ENCODE peak calls at places on chromosome 15, in six cellular contexts. One of them, this sample, is unnamed.

GRCh38 chr15:74497584-74497983 is 36.6 kb upstream of the UBL7 start:
- DNase-seq in DND-41: no peak
- DNase-seq in bronchial epithelial cell: peak
- DNase-seq in cardiac muscle cell: no peak
- DNase-seq in A549: no peak
- DNase-seq in transverse colon: peak
- DNase-seq in this sample: no peak

GRCh38 chr15:80777836-80778620 is 1.1 kb upstream of the CEMIP start:
- DNase-seq in DND-41: no peak
- DNase-seq in bronchial epithelial cell: peak
- DNase-seq in cardiac muscle cell: no peak
- DNase-seq in A549: no peak
- DNase-seq in transverse colon: no peak
- DNase-seq in this sample: no peak

GRCh38 chr15:39582286-39582976 is 1.6 kb downstream of the THBS1 start:
- DNase-seq in DND-41: no peak
- DNase-seq in bronchial epithelial cell: no peak
- DNase-seq in cardiac muscle cell: peak
- DNase-seq in A549: no peak
- DNase-seq in transverse colon: peak
- DNase-seq in this sample: no peak

GRCh38 chr15:86762874-86763273 is 683.2 kb downstream of the AGBL1 start:
- DNase-seq in DND-41: no peak
- DNase-seq in bronchial epithelial cell: no peak
- DNase-seq in cardiac muscle cell: no peak
- DNase-seq in A549: no peak
- DNase-seq in transverse colon: no peak
- DNase-seq in this sample: no peak

GRCh38 chr15:50544368-50544767 is 2.1 kb downstream of the USP50 start:
- DNase-seq in DND-41: no peak
- DNase-seq in bronchial epithelial cell: no peak
- DNase-seq in cardiac muscle cell: no peak
- DNase-seq in A549: no peak
- DNase-seq in transverse colon: no peak
- DNase-seq in this sample: no peak

GRCh38 chr15:80070840-80071239 is 11.4 kb downstream of the ZFAND6 start:
- DNase-seq in DND-41: no peak
- DNase-seq in bronchial epithelial cell: no peak
- DNase-seq in cardiac muscle cell: peak
- DNase-seq in A549: no peak
- DNase-seq in transverse colon: no peak
- DNase-seq in this sample: no peak

GRCh38 chr15:48170981-48171380 is 7.1 kb downstream of the MYEF2 start:
- DNase-seq in DND-41: no peak
- DNase-seq in bronchial epithelial cell: no peak
- DNase-seq in cardiac muscle cell: no peak
- DNase-seq in A549: no peak
- DNase-seq in transverse colon: no peak
- DNase-seq in this sample: no peak

GRCh38 chr15:52294881-52295420 is 653 bp downstream of the MYO5C start:
- DNase-seq in DND-41: no peak
- DNase-seq in bronchial epithelial cell: no peak
- DNase-seq in cardiac muscle cell: no peak
- DNase-seq in A549: peak
- DNase-seq in transverse colon: no peak
- DNase-seq in this sample: no peak

GRCh38 chr15:44736261-44736765 is at the start of gene TRIM69:
- DNase-seq in DND-41: no peak
- DNase-seq in bronchial epithelial cell: no peak
- DNase-seq in cardiac muscle cell: no peak
- DNase-seq in A549: no peak
- DNase-seq in transverse colon: no peak
- DNase-seq in this sample: no peak

GRCh38 chr15:29312387-29312786 is 42.8 kb upstream of the NSMCE3 start:
- DNase-seq in DND-41: no peak
- DNase-seq in bronchial epithelial cell: peak
- DNase-seq in cardiac muscle cell: peak
- DNase-seq in A549: no peak
- DNase-seq in transverse colon: no peak
- DNase-seq in this sample: no peak

GRCh38 chr15:84715442-84716035 is 400 bp downstream of the SEC11A start:
- DNase-seq in DND-41: peak
- DNase-seq in bronchial epithelial cell: peak
- DNase-seq in cardiac muscle cell: peak
- DNase-seq in A549: peak
- DNase-seq in transverse colon: peak
- DNase-seq in this sample: no peak

GRCh38 chr15:85766007-85766831 is 28.5 kb downstream of the KLHL25 start:
- DNase-seq in DND-41: no peak
- DNase-seq in bronchial epithelial cell: no peak
- DNase-seq in cardiac muscle cell: no peak
- DNase-seq in A549: no peak
- DNase-seq in transverse colon: no peak
- DNase-seq in this sample: no peak

GRCh38 chr15:51846463-51847230 is 17.2 kb downstream of the TMOD3 start:
- DNase-seq in DND-41: peak
- DNase-seq in bronchial epithelial cell: peak
- DNase-seq in cardiac muscle cell: peak
- DNase-seq in A549: no peak
- DNase-seq in transverse colon: no peak
- DNase-seq in this sample: no peak

GRCh38 chr15:62920569-62921502 is 121.7 kb upstream of the TPM1 start:
- DNase-seq in DND-41: no peak
- DNase-seq in bronchial epithelial cell: peak
- DNase-seq in cardiac muscle cell: peak
- DNase-seq in A549: no peak
- DNase-seq in transverse colon: no peak
- DNase-seq in this sample: no peak

GRCh38 chr15:88022711-88023110 is 233.8 kb downstream of the NTRK3 start:
- DNase-seq in DND-41: no peak
- DNase-seq in bronchial epithelial cell: no peak
- DNase-seq in cardiac muscle cell: no peak
- DNase-seq in A549: no peak
- DNase-seq in transverse colon: no peak
- DNase-seq in this sample: no peak

GRCh38 chr15:80609512-80609946 is 85.6 kb upstream of the ABHD17C start:
- DNase-seq in DND-41: no peak
- DNase-seq in bronchial epithelial cell: peak
- DNase-seq in cardiac muscle cell: peak
- DNase-seq in A549: no peak
- DNase-seq in transverse colon: no peak
- DNase-seq in this sample: no peak

GRCh38 chr15:31248951-31249350 is 77.7 kb upstream of the KLF13 start:
- DNase-seq in DND-41: no peak
- DNase-seq in bronchial epithelial cell: no peak
- DNase-seq in cardiac muscle cell: no peak
- DNase-seq in A549: no peak
- DNase-seq in transverse colon: no peak
- DNase-seq in this sample: no peak

GRCh38 chr15:43939070-43939469 is 112.3 kb downstream of the WDR76 start:
- DNase-seq in DND-41: no peak
- DNase-seq in bronchial epithelial cell: peak
- DNase-seq in cardiac muscle cell: peak
- DNase-seq in A549: peak
- DNase-seq in transverse colon: peak
- DNase-seq in this sample: no peak

GRCh38 chr15:69025320-69025719 is 10.8 kb downstream of the NOX5 start:
- DNase-seq in DND-41: no peak
- DNase-seq in bronchial epithelial cell: peak
- DNase-seq in cardiac muscle cell: no peak
- DNase-seq in A549: no peak
- DNase-seq in transverse colon: no peak
- DNase-seq in this sample: no peak

GRCh38 chr15:56176996-56177395 is 66.7 kb downstream of the RFX7 start:
- DNase-seq in DND-41: no peak
- DNase-seq in bronchial epithelial cell: peak
- DNase-seq in cardiac muscle cell: no peak
- DNase-seq in A549: peak
- DNase-seq in transverse colon: no peak
- DNase-seq in this sample: no peak

GRCh38 chr15:40477703-40478269 is 7.0 kb downstream of the CHST14 start:
- DNase-seq in DND-41: no peak
- DNase-seq in bronchial epithelial cell: peak
- DNase-seq in cardiac muscle cell: no peak
- DNase-seq in A549: no peak
- DNase-seq in transverse colon: no peak
- DNase-seq in this sample: no peak

GRCh38 chr15:94582368-94582767 is 351.0 kb downstream of the MCTP2 start:
- DNase-seq in DND-41: peak
- DNase-seq in bronchial epithelial cell: peak
- DNase-seq in cardiac muscle cell: peak
- DNase-seq in A549: no peak
- DNase-seq in transverse colon: no peak
- DNase-seq in this sample: no peak

GRCh38 chr15:57100136-57100539 is 181.7 kb downstream of the TCF12 start:
- DNase-seq in DND-41: no peak
- DNase-seq in bronchial epithelial cell: no peak
- DNase-seq in cardiac muscle cell: no peak
- DNase-seq in A549: no peak
- DNase-seq in transverse colon: no peak
- DNase-seq in this sample: no peak

GRCh38 chr15:99568548-99569352 is 3.0 kb downstream of the MEF2A start:
- DNase-seq in DND-41: no peak
- DNase-seq in bronchial epithelial cell: no peak
- DNase-seq in cardiac muscle cell: no peak
- DNase-seq in A549: no peak
- DNase-seq in transverse colon: no peak
- DNase-seq in this sample: no peak

GRCh38 chr15:37876900-37877299 is 57.5 kb upstream of the TMCO5A start:
- DNase-seq in DND-41: no peak
- DNase-seq in bronchial epithelial cell: no peak
- DNase-seq in cardiac muscle cell: no peak
- DNase-seq in A549: no peak
- DNase-seq in transverse colon: no peak
- DNase-seq in this sample: no peak

GRCh38 chr15:93070136-93070535 is 18.9 kb downstream of the RGMA start:
- DNase-seq in DND-41: no peak
- DNase-seq in bronchial epithelial cell: no peak
- DNase-seq in cardiac muscle cell: no peak
- DNase-seq in A549: no peak
- DNase-seq in transverse colon: no peak
- DNase-seq in this sample: no peak

GRCh38 chr15:70863450-70864218 is 9.7 kb upstream of the LARP6 start:
- DNase-seq in DND-41: no peak
- DNase-seq in bronchial epithelial cell: peak
- DNase-seq in cardiac muscle cell: peak
- DNase-seq in A549: peak
- DNase-seq in transverse colon: no peak
- DNase-seq in this sample: no peak

DNA sequence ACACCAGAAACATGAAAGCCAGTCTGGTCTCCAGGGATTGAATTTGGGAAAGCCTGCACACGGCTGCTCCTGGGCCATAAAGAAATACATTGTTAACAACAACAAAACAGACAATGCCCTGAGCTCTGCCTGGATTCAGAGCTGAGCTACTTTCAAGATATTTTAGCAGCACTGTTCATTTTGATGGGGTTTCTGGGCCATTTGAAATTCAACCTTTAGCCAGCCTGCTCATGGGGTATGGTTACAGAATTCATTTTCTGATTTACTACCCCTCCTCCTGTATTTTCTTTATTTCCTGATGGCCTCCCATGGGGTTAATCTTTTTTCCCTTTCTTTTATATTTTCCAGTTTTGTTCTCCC is 19.4 kb downstream of the NR2F2 start:
- DNase-seq in DND-41: no peak
- DNase-seq in bronchial epithelial cell: no peak
- DNase-seq in cardiac muscle cell: no peak
- DNase-seq in A549: no peak
- DNase-seq in transverse colon: no peak
- DNase-seq in this sample: no peak
- H3K4me3 ChIP-seq in DND-41: no peak
- H3K4me3 ChIP-seq in bronchial epithelial cell: no peak
- H3K4me3 ChIP-seq in cardiac muscle cell: no peak
- H3K4me3 ChIP-seq in A549: no peak
- H3K4me3 ChIP-seq in transverse colon: no peak
- H3K4me3 ChIP-seq in this sample: no peak

GRCh38 chr15:60679256-60679655 is 200.3 kb upstream of the ICE2 start:
- DNase-seq in DND-41: no peak
- DNase-seq in bronchial epithelial cell: no peak
- DNase-seq in cardiac muscle cell: no peak
- DNase-seq in A549: no peak
- DNase-seq in transverse colon: no peak
- DNase-seq in this sample: no peak
- H3K4me3 ChIP-seq in DND-41: no peak
- H3K4me3 ChIP-seq in bronchial epithelial cell: no peak
- H3K4me3 ChIP-seq in cardiac muscle cell: no peak
- H3K4me3 ChIP-seq in A549: no peak
- H3K4me3 ChIP-seq in transverse colon: no peak
- H3K4me3 ChIP-seq in this sample: no peak

GRCh38 chr15:66503780-66504562 is 684 bp downstream of the RPL4 start:
- DNase-seq in DND-41: no peak
- DNase-seq in bronchial epithelial cell: no peak
- DNase-seq in cardiac muscle cell: no peak
- DNase-seq in A549: no peak
- DNase-seq in transverse colon: no peak
- DNase-seq in this sample: no peak

GRCh38 chr15:66504563-66505429 is at the start of the genes RPL4 and ZWILCH:
- DNase-seq in DND-41: peak
- DNase-seq in bronchial epithelial cell: peak
- DNase-seq in cardiac muscle cell: peak
- DNase-seq in A549: peak
- DNase-seq in transverse colon: peak
- DNase-seq in this sample: peak

GRCh38 chr15:66505430-66505811 is 295 bp downstream of the ZWILCH start:
- DNase-seq in DND-41: no peak
- DNase-seq in bronchial epithelial cell: peak
- DNase-seq in cardiac muscle cell: no peak
- DNase-seq in A549: peak
- DNase-seq in transverse colon: no peak
- DNase-seq in this sample: no peak

GRCh38 chr15:66508293-66508883 is 3.3 kb downstream of the ZWILCH start:
- DNase-seq in DND-41: no peak
- DNase-seq in bronchial epithelial cell: no peak
- DNase-seq in cardiac muscle cell: no peak
- DNase-seq in A549: no peak
- DNase-seq in transverse colon: no peak
- DNase-seq in this sample: no peak

DNA sequence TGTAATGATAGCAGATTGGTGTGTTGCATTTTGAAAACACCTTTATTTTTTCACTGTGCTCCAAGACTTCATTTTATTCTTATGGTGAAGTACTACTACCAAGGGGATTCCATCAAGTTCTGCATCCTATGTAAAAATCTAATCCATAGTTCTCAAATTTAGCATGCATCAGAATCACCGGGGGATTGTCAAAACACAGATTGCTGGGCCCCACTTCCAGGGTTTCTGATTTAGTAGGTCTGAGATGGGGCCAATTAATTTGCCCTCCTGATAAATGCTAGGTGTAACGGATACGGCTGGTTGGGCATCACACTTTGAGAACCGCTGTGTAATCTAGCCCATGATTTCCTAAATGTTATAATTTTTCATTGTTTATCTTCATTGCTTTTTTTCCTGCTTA is 692 bp downstream of the ZWILCH start:
- DNase-seq in DND-41: no peak
- DNase-seq in bronchial epithelial cell: no peak
- DNase-seq in cardiac muscle cell: no peak
- DNase-seq in A549: no peak
- DNase-seq in transverse colon: no peak
- DNase-seq in this sample: no peak
- H3K4me3 ChIP-seq in DND-41: peak
- H3K4me3 ChIP-seq in bronchial epithelial cell: peak
- H3K4me3 ChIP-seq in cardiac muscle cell: peak
- H3K4me3 ChIP-seq in A549: peak
- H3K4me3 ChIP-seq in transverse colon: peak
- H3K4me3 ChIP-seq in this sample: peak

GRCh38 chr15:78618064-78618463 is 2.7 kb downstream of the CHRNA3 start:
- DNase-seq in DND-41: no peak
- DNase-seq in bronchial epithelial cell: no peak
- DNase-seq in cardiac muscle cell: no peak
- DNase-seq in A549: no peak
- DNase-seq in transverse colon: no peak
- DNase-seq in this sample: no peak
- H3K4me3 ChIP-seq in DND-41: no peak
- H3K4me3 ChIP-seq in bronchial epithelial cell: no peak
- H3K4me3 ChIP-seq in cardiac muscle cell: no peak
- H3K4me3 ChIP-seq in A549: no peak
- H3K4me3 ChIP-seq in transverse colon: no peak
- H3K4me3 ChIP-seq in this sample: no peak